ENCODE peak calls at places on chromosomes 3 and 15, in four cellular contexts. O, R, D and H are unnamed samples.

GRCh38 chr15:68431792-68432401 is at the start of gene ITGA11:
- DNase-seq in O (peak; percentile 83), D (no peak), R (no peak), H (peak; percentile 63)

GRCh38 chr3:71384393-71384792 is 199.1 kb downstream of the FOXP1 start:
- DNase-seq in O (no peak), R (peak; percentile 28), D (no peak), H (peak; percentile 50)

GRCh38 chr3:106068795-106069194 is 200.0 kb upstream of the CBLB start:
- DNase-seq in D (no peak), R (no peak), O (no peak), H (no peak)

GRCh38 chr15:41790756-41791546 is 16.7 kb downstream of the MAPKBP1 start:
- DNase-seq in O (no peak), R (no peak), D (no peak), H (peak; percentile 76)

GRCh38 chr3:19146685-19147650 is 1.3 kb upstream of the KCNH8 start:
- DNase-seq in D (peak; percentile 75), O (peak; percentile 97), R (peak; percentile 14), H (peak; percentile 95)

GRCh38 chr3:189502676-189503257 is 128.4 kb upstream of the TP63 start:
- DNase-seq in O (no peak), R (no peak), D (no peak), H (no peak)

GRCh38 chr15:42619641-42620371 is 44.4 kb downstream of the STARD9 start:
- DNase-seq in D (peak; percentile 86), R (no peak), O (peak; percentile 87), H (peak; percentile 59)

GRCh38 chr15:93088200-93088980 is 621 bp downstream of the RGMA start:
- DNase-seq in R (no peak), O (peak; percentile 61), D (no peak), H (peak; percentile 54)

GRCh38 chr15:48096813-48097212 is 24.0 kb upstream of the SLC24A5 start:
- DNase-seq in O (no peak), D (no peak), R (peak; percentile 52), H (no peak)

GRCh38 chr3:170815340-170815739 is 54.7 kb downstream of the RPL22L1 start:
- DNase-seq in O (peak; percentile 74), D (no peak), R (no peak), H (peak; percentile 89)

GRCh38 chr15:46280753-46281521 is 646.1 kb downstream of the SQOR start:
- DNase-seq in O (peak; percentile 43), D (no peak), R (no peak), H (peak; percentile 75)

GRCh38 chr15:92197761-92198160 is 195.9 kb upstream of the ST8SIA2 start:
- DNase-seq in O (no peak), R (no peak), D (no peak), H (peak; percentile 10)

GRCh38 chr3:108845709-108846293 is 23.2 kb downstream of the TRAT1 start:
- DNase-seq in O (no peak), R (no peak), D (no peak), H (no peak)

GRCh38 chr15:95609096-95609495 is 721.4 kb upstream of the NR2F2 start:
- DNase-seq in D (no peak), R (no peak), O (no peak), H (no peak)

GRCh38 chr3:64664397-64664796 is 23.4 kb downstream of the ADAMTS9 start:
- DNase-seq in O (no peak), D (no peak), R (no peak), H (no peak)

GRCh38 chr15:36449084-36449661 is 130.3 kb upstream of the CDIN1 start:
- DNase-seq in D (no peak), R (no peak), O (peak; percentile 45), H (peak; percentile 61)

GRCh38 chr3:46707601-46708011 is 6.4 kb downstream of the TMIE start:
- DNase-seq in R (no peak), D (no peak), O (no peak), H (no peak)

GRCh38 chr3:13683288-13683687 is 134.4 kb downstream of the FBLN2 start:
- DNase-seq in O (no peak), R (no peak), D (no peak), H (no peak)

GRCh38 chr3:13683772-13684171 is 134.8 kb downstream of the FBLN2 start:
- DNase-seq in R (no peak), D (no peak), O (no peak), H (no peak)

GRCh38 chr3:13684350-13684749 is 135.4 kb downstream of the FBLN2 start:
- DNase-seq in O (no peak), D (no peak), R (no peak), H (no peak)

GRCh38 chr3:13681931-13682330 is 133.0 kb downstream of the FBLN2 start:
- DNase-seq in R (no peak), O (no peak), D (no peak), H (no peak)

GRCh38 chr3:13682331-13683013 is 133.5 kb downstream of the FBLN2 start:
- DNase-seq in D (no peak), R (no peak), O (no peak), H (no peak)
- H3K18ac ChIP-seq in D (no peak overlapping the region), R (no peak overlapping the region), O (no peak overlapping the region), H (no peak overlapping the region)

DNA sequence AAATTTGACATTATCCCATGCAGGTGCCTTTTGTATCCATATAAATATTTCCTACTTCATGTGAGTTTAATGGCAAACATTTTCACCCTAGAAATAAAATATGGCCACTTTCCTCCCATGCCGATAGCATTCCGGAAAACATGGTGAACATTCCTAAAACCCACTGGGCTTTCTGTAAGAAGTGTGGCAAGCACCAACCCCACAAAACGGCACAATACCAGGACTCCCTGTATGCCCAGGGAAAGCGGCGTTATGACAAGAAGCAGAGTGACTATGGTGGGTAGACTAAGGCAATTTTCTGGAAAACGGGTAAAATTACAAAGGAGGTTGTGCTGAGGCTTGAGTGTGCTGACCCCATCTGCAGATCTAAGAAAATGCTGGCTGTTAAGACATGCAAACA is 7.6 kb downstream of the ANXA2 start:
- DNase-seq in D (no peak), R (no peak), O (no peak), H (no peak)
- H3K79me2 ChIP-seq in D (no peaks in the 10 kb centered on the region), R (peaks cover 38% of the 10 kb centered on the region), O (peaks cover 6% of the 10 kb centered on the region), H (peaks cover 81% of the 10 kb centered on the region)

GRCh38 chr3:173893066-173893465 is 495.5 kb downstream of the NLGN1 start:
- DNase-seq in D (no peak), O (no peak), R (no peak), H (no peak)
- H2BK5ac ChIP-seq in D (no peak overlapping the region), O (no peak overlapping the region), R (no peak overlapping the region), H (no peak overlapping the region)

GRCh38 chr3:55180161-55180560 is 252.3 kb upstream of the LRTM1 start:
- DNase-seq in O (no peak), R (no peak), D (no peak), H (no peak)
- H3K18ac ChIP-seq in O (no peak overlapping the region), R (no peak overlapping the region), D (no peak overlapping the region), H (peak overlapping the region; percentile 39)

GRCh38 chr15:66233487-66234415 is 19.8 kb downstream of the MEGF11 start:
- DNase-seq in R (no peak), O (peak; percentile 66), D (no peak), H (peak; percentile 61)
- H3K79me2 ChIP-seq in R (no peaks in the 10 kb centered on the region), O (no peaks in the 10 kb centered on the region), D (no peaks in the 10 kb centered on the region), H (no peaks in the 10 kb centered on the region)

DNA sequence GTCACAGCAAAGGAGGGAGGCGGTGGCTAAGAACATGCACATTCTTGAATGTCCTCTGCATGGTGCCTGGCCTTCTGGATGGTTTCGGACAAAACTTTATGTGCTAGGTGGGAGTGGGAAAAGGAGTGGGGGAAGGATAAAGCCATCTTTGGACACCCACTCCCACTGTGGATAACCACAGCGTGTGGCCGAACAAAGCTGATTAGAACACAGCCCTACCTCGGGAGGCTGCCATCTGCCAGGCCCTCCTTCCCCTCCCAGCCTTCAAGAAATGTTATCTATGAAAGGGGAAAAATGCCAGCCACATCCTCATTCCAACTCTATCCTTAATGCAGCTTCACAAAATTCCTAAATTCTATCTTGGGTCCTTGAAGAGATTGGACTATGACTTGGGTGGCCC is 18.8 kb downstream of the AMOTL2 start:
- DNase-seq in D (no peak), R (no peak), O (no peak), H (no peak)
- H2BK5ac ChIP-seq in D (no peak overlapping the region), R (peak overlapping the region; percentile 7), O (no peak overlapping the region), H (no peak overlapping the region)

GRCh38 chr3:141074529-141074928 is 23.4 kb downstream of the SPSB4 start:
- DNase-seq in D (peak; percentile 49), O (peak; percentile 86), R (no peak), H (peak; percentile 84)
- H3K18ac ChIP-seq in D (peak overlapping the region; percentile 75), O (no peak overlapping the region), R (no peak overlapping the region), H (peak overlapping the region; percentile 89)

GRCh38 chr3:150408232-150409124 is at the start of gene TSC22D2:
- DNase-seq in O (peak; percentile 93), R (peak; percentile 95), D (no peak), H (peak; percentile 90)
- H3K79me2 ChIP-seq in O (peaks cover 18% of the 10 kb centered on the region), R (peaks cover 30% of the 10 kb centered on the region), D (peaks cover 22% of the 10 kb centered on the region), H (peaks cover 39% of the 10 kb centered on the region)

GRCh38 chr3:10371167-10371566 is 50.3 kb upstream of the SEC13 start:
- DNase-seq in R (no peak), D (no peak), O (no peak), H (no peak)
- H2BK5ac ChIP-seq in R (no peak overlapping the region), D (no peak overlapping the region), O (no peak overlapping the region), H (no peak overlapping the region)

GRCh38 chr3:172300862-172301261 is 147.4 kb downstream of the GHSR start:
- DNase-seq in R (no peak), D (no peak), O (no peak), H (no peak)

GRCh38 chr3:172298247-172298646 is 150.0 kb downstream of the GHSR start:
- DNase-seq in R (no peak), D (no peak), O (no peak), H (no peak)

GRCh38 chr3:172303181-172303580 is 145.1 kb downstream of the GHSR start:
- DNase-seq in R (no peak), D (no peak), O (no peak), H (no peak)

GRCh38 chr3:172302176-172302575 is 146.1 kb downstream of the GHSR start:
- DNase-seq in R (no peak), D (no peak), O (no peak), H (no peak)

DNA sequence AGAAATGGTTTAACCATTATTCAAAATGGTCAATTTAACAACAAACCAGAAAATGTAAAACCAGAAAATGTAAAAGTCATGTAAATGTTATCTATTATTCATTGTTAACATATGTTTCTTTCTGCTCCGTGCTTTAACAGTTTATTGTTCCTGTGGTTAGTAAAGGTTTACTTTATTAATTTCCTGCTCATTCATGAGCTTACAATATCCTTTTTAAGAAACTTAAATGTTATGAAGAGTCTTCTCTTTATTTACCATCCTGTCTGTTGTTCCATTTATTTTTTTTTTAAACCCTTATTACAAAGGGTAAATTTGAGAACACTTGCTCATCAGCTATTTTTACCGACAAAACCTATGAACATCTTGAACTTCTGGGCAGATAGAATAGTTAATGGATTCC is 148.1 kb downstream of the GHSR start:
- DNase-seq in R (no peak), O (no peak), D (no peak), H (no peak)
- H3K18ac ChIP-seq in R (no peak overlapping the region), O (no peak overlapping the region), D (no peak overlapping the region), H (no peak overlapping the region)